ENCODE peak calls at places on chromosomes 11 and 22, in six cellular contexts. W, F, M, R, B and E are unnamed samples.
A peak's percentile ranks its signal among the peaks of the same experiment; 100 is the strongest.

GRCh38 chr22:45777046-45777851 is 105.6 kb downstream of the ATXN10 start:
- DNase-seq in F (no peak), W (no peak), R (peak; percentile 52), M (no peak), B (no peak), E (no peak)

GRCh38 chr11:69912911-69913451 is 93.8 kb upstream of the FGF3 start:
- DNase-seq in W (peak; percentile 32), M (no peak), B (no peak), F (peak; percentile 35), R (no peak), E (no peak)

GRCh38 chr11:110196884-110197420 is 99.5 kb downstream of the RDX start:
- DNase-seq in B (no peak), R (no peak), W (no peak), F (no peak), M (no peak), E (no peak)

GRCh38 chr11:119805663-119806062 is 76.7 kb upstream of the NECTIN1 start:
- DNase-seq in R (no peak), B (no peak), W (no peak), F (no peak), M (no peak), E (no peak)

GRCh38 chr11:14554959-14555358 is 34.8 kb upstream of the PSMA1 start:
- DNase-seq in M (no peak), R (no peak), W (no peak), B (no peak), F (no peak), E (peak; percentile 43)

GRCh38 chr11:66317322-66317765 is 500 bp upstream of the CD248 start:
- DNase-seq in R (no peak), B (no peak), W (peak; percentile 70), F (no peak), M (no peak), E (peak; percentile 65)

GRCh38 chr11:118677977-118678376 is 1.5 kb downstream of the TREH start:
- DNase-seq in R (no peak), W (no peak), B (no peak), F (peak; percentile 31), M (no peak), E (no peak)

GRCh38 chr11:7571640-7572000 is 57.8 kb downstream of the PPFIBP2 start:
- DNase-seq in F (peak; percentile 79), W (peak; percentile 76), B (peak; percentile 86), R (peak; percentile 74), M (peak; percentile 80), E (no peak)

DNA sequence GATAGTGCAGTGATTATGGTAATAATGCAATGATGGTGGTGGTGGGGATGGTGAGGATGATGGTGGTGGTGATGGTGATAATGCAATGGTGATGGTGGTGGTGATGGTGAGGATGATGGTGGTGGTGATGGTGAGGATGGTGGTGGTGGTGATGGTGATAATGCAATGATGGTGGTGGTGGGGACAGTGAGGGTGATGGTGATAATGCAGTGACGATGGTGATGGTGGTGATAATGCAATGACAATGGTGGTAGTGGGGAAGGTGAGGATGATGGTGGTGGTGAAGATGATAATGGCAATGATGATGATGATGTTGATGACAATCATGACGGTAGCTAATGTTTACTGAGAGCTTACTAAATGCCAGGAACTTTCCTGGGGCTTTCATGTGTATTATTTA is 79.6 kb upstream of the MYOD1 start:
- DNase-seq in M (no peak), W (no peak), F (no peak), R (no peak), B (no peak), E (no peak)
- H3K4me3 ChIP-seq in M (no peak overlapping the region), W (no peak overlapping the region), F (no peak overlapping the region), R (no peak overlapping the region), B (no peak overlapping the region), E (no peak overlapping the region)

DNA sequence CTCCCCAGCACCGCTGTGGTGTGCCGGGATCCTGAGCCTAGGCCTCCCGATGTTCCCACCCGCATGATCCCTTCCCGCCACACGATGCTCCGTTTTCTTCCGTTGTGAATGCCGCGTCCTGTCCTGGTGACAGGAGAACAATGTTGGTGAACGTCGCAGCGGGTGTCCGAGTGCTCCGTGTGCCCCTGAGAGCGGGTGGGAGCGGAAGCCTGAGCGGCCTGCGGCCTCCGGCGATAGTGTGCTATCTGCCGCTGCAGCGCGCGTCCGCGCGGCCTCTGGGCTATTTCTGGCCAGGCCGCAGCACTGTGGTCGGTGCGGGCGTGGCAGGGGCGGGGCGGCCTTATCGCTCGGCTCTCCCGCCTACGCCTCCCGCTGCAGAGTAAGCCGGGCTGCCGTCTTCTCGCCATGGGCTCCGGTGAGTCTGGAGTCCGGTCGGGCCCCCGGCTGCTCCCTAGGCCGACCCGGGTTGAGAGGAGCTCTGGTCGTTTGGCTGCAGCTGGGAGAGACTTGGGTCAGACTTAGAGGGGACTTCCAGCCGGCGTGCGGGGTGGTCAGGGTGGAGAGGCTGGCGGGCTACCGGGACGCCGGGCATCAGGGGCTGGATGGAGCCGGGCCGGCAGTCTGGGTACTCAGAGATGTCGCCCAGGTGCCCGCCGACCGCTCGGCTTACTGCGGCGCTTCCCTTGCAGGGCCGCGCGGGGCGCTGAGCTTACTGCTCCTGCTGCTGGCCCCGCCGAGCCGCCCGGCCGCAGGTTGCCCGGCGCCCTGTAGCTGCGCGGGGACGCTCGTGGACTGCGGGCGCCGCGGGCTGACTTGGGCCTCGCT is at the start of gene GP1BB:
- DNase-seq in F (no peak), W (no peak), B (peak; percentile 46), M (no peak), R (no peak), E (no peak)
- H3K4me3 ChIP-seq in F (peak within 1 kb of the TSS; percentile 38), W (peak within 1 kb of the TSS; percentile 36), B (no peak within 1 kb of the TSS), M (no peak within 1 kb of the TSS), R (peak within 1 kb of the TSS; percentile 20), E (no peak within 1 kb of the TSS)

GRCh38 chr22:16601437-16602223 is 9.0 kb upstream of the CCT8L2 start:
- DNase-seq in F (no peak), B (peak; percentile 18), W (no peak), M (no peak), R (no peak), E (no peak)
- H3K4me3 ChIP-seq in F (no peak overlapping the region), B (no peak overlapping the region), W (peak overlapping the region; percentile 65), M (peak overlapping the region; percentile 24), R (peak overlapping the region; percentile 13), E (no peak overlapping the region)

GRCh38 chr11:129365816-129366215 is 9.8 kb upstream of the BARX2 start:
- DNase-seq in F (no peak), W (no peak), R (no peak), B (no peak), M (no peak), E (no peak)

GRCh38 chr11:129366737-129367597 is 8.7 kb upstream of the BARX2 start:
- DNase-seq in B (no peak), M (no peak), F (no peak), W (no peak), R (no peak), E (no peak)

GRCh38 chr11:129368889-129369672 is 6.6 kb upstream of the BARX2 start:
- DNase-seq in M (no peak), F (no peak), W (no peak), R (no peak), B (peak; percentile 32), E (no peak)

GRCh38 chr11:129359748-129360147 is 15.9 kb upstream of the BARX2 start:
- DNase-seq in F (no peak), B (no peak), M (no peak), R (no peak), W (no peak), E (no peak)

GRCh38 chr11:129364143-129364654 is 11.4 kb upstream of the BARX2 start:
- DNase-seq in R (peak; percentile 29), B (peak; percentile 91), F (peak; percentile 95), M (peak; percentile 88), W (peak; percentile 84), E (peak; percentile 49)
- H3K4me3 ChIP-seq in R (peak overlapping the region; percentile 25), B (no peak overlapping the region), F (peak overlapping the region; percentile 19), M (no peak overlapping the region), W (peak overlapping the region; percentile 35), E (no peak overlapping the region)

GRCh38 chr11:5941951-5942350 is at the start of gene OR56A3:
- DNase-seq in B (no peak), R (no peak), F (no peak), M (no peak), W (no peak), E (no peak)

GRCh38 chr11:5938603-5938965 is 3.5 kb upstream of the OR56A3 start:
- DNase-seq in W (no peak), M (no peak), B (no peak), F (no peak), R (no peak), E (no peak)

GRCh38 chr11:5933116-5933515 is 8.9 kb upstream of the OR56A3 start:
- DNase-seq in W (no peak), R (no peak), B (no peak), M (no peak), F (no peak), E (no peak)

GRCh38 chr11:5940748-5941147 is 1.3 kb upstream of the OR56A3 start:
- DNase-seq in M (no peak), F (no peak), W (no peak), R (no peak), B (no peak), E (no peak)

DNA sequence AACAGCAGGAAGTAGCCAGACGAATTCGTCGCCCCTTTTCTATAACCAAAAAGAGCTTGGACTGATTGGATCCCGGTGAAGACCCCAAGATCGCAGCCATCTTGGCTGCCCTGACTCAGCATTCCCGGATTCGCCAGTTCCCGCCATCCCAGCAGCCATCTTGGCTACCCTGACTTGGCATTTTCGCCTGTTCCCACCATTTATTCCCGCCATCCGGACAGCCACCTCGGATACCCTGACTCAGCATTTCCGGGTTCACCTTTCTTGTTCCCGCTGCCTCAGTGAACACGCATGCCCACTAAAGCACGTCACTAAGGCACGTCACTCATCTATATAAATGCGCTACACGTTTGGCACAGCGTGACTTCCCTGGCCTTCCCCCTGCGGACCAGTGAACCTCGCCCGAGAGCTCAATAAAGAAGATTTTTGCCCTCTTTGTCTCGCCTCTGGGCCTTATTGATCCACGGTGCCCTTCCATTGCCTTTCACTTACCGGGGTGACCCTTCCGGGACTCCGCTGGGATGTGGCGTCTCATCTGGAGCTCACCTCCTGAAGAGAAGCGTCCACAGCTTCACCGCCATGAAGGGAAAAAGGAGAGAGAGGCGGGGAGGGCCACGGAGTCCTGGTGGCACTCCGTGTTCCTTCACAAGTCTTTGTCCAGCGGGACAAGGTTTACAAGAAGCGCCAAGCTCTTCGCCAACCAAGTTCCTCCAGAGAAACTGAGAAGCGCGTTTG is 4.0 kb upstream of the OR56A3 start:
- DNase-seq in M (no peak), B (no peak), R (no peak), F (no peak), W (no peak), E (no peak)
- H3K4me3 ChIP-seq in M (no peak overlapping the region), B (no peak overlapping the region), R (no peak overlapping the region), F (no peak overlapping the region), W (no peak overlapping the region), E (no peak overlapping the region)

GRCh38 chr11:32434116-32434386 is 1.3 kb downstream of the WT1 start:
- DNase-seq in F (no peak), B (no peak), M (no peak), W (no peak), R (no peak), E (no peak)

GRCh38 chr11:32435511-32435946 is at the start of gene WT1:
- DNase-seq in W (no peak), R (peak; percentile 57), F (peak; percentile 62), M (no peak), B (no peak), E (no peak)

GRCh38 chr11:32435947-32436750 is 810 bp upstream of the WT1 start:
- DNase-seq in M (no peak), W (no peak), B (no peak), R (no peak), F (no peak), E (no peak)

GRCh38 chr11:32434387-32435151 is 770 bp downstream of the WT1 start:
- DNase-seq in M (no peak), W (no peak), R (peak; percentile 52), F (peak; percentile 58), B (no peak), E (no peak)

GRCh38 chr11:32435152-32435480 is 223 bp downstream of the WT1 start:
- DNase-seq in F (no peak), M (no peak), R (peak; percentile 48), W (no peak), B (no peak), E (no peak)
- H3K4me3 ChIP-seq in F (peak overlapping the region; percentile 71), M (peak overlapping the region; percentile 21), R (peak overlapping the region; percentile 70), W (peak overlapping the region; percentile 39), B (no peak overlapping the region), E (no peak overlapping the region)